ENCODE peak calls at places on chromosomes 4 and X, in nine cellular contexts. One of them, this sample, is unnamed.
A peak's percentile ranks its signal among the peaks of the same experiment; 100 is the strongest.

GRCh38 chr4:76772498-76773106 is 125.3 kb downstream of the SOWAHB start:
- DNase-seq in esophagus squamous epithelium: no peak
- DNase-seq in sigmoid colon: no peak
- DNase-seq in tibial artery: no peak
- DNase-seq in Peyer's patch: no peak
- DNase-seq in right atrium auricular region: no peak
- DNase-seq in K562: peak; percentile 49
- DNase-seq in PC-9: no peak
- DNase-seq in endodermal cell: no peak
- DNase-seq in this sample: no peak

GRCh38 chr4:91471280-91471679 is 832.5 kb upstream of the GRID2 start:
- DNase-seq in Peyer's patch: no peak
- DNase-seq in PC-9: no peak
- DNase-seq in right atrium auricular region: no peak
- DNase-seq in endodermal cell: no peak
- DNase-seq in sigmoid colon: no peak
- DNase-seq in esophagus squamous epithelium: no peak
- DNase-seq in tibial artery: no peak
- DNase-seq in K562: no peak
- DNase-seq in this sample: no peak

GRCh38 chrX:35416783-35417182 is 381.4 kb upstream of the MAGEB16 start:
- DNase-seq in tibial artery: no peak
- DNase-seq in sigmoid colon: no peak
- DNase-seq in right atrium auricular region: no peak
- DNase-seq in endodermal cell: no peak
- DNase-seq in PC-9: no peak
- DNase-seq in Peyer's patch: no peak
- DNase-seq in esophagus squamous epithelium: no peak
- DNase-seq in K562: no peak
- DNase-seq in this sample: no peak

GRCh38 chrX:2552621-2553297 is 52.0 kb upstream of the DHRSX start:
- DNase-seq in endodermal cell: no peak
- DNase-seq in K562: no peak
- DNase-seq in sigmoid colon: no peak
- DNase-seq in PC-9: no peak
- DNase-seq in esophagus squamous epithelium: no peak
- DNase-seq in right atrium auricular region: no peak
- DNase-seq in tibial artery: no peak
- DNase-seq in Peyer's patch: no peak
- DNase-seq in this sample: peak; percentile 61

GRCh38 chrX:67544281-67544680 is 460 bp downstream of the AR start:
- DNase-seq in endodermal cell: no peak
- DNase-seq in PC-9: no peak
- DNase-seq in sigmoid colon: peak; percentile 65
- DNase-seq in right atrium auricular region: no peak
- DNase-seq in tibial artery: peak; percentile 22
- DNase-seq in K562: no peak
- DNase-seq in Peyer's patch: no peak
- DNase-seq in esophagus squamous epithelium: no peak
- DNase-seq in this sample: no peak

GRCh38 chrX:106612403-106612789 is 618 bp downstream of the RADX start:
- DNase-seq in esophagus squamous epithelium: no peak
- DNase-seq in right atrium auricular region: no peak
- DNase-seq in sigmoid colon: no peak
- DNase-seq in endodermal cell: no peak
- DNase-seq in PC-9: no peak
- DNase-seq in tibial artery: no peak
- DNase-seq in K562: no peak
- DNase-seq in Peyer's patch: no peak
- DNase-seq in this sample: no peak

GRCh38 chr4:39614487-39615162 is 24.0 kb downstream of the SMIM14 start:
- DNase-seq in esophagus squamous epithelium: no peak
- DNase-seq in endodermal cell: no peak
- DNase-seq in sigmoid colon: no peak
- DNase-seq in K562: no peak
- DNase-seq in Peyer's patch: no peak
- DNase-seq in PC-9: peak; percentile 60
- DNase-seq in tibial artery: no peak
- DNase-seq in right atrium auricular region: no peak
- DNase-seq in this sample: no peak

GRCh38 chr4:14856076-14856926 is 146.0 kb upstream of the CPEB2 start:
- DNase-seq in endodermal cell: peak; percentile 61
- DNase-seq in esophagus squamous epithelium: peak; percentile 12
- DNase-seq in tibial artery: peak; percentile 82
- DNase-seq in PC-9: peak; percentile 94
- DNase-seq in Peyer's patch: no peak
- DNase-seq in sigmoid colon: peak; percentile 87
- DNase-seq in right atrium auricular region: peak; percentile 65
- DNase-seq in K562: peak; percentile 89
- DNase-seq in this sample: peak; percentile 97

GRCh38 chr4:41882622-41883347 is 52.4 kb upstream of the TMEM33 start:
- DNase-seq in endodermal cell: peak; percentile 80
- DNase-seq in right atrium auricular region: no peak
- DNase-seq in esophagus squamous epithelium: no peak
- DNase-seq in K562: peak; percentile 54
- DNase-seq in tibial artery: no peak
- DNase-seq in PC-9: no peak
- DNase-seq in sigmoid colon: no peak
- DNase-seq in Peyer's patch: no peak
- DNase-seq in this sample: no peak

GRCh38 chr4:152937535-152938236 is 1.6 kb downstream of the FHDC1 start:
- DNase-seq in right atrium auricular region: no peak
- DNase-seq in PC-9: no peak
- DNase-seq in tibial artery: no peak
- DNase-seq in sigmoid colon: no peak
- DNase-seq in K562: peak; percentile 75
- DNase-seq in esophagus squamous epithelium: no peak
- DNase-seq in endodermal cell: peak; percentile 72
- DNase-seq in Peyer's patch: no peak
- DNase-seq in this sample: no peak

GRCh38 chrX:45803383-45803921 is 602.8 kb upstream of the DIPK2B start:
- DNase-seq in sigmoid colon: no peak
- DNase-seq in tibial artery: no peak
- DNase-seq in K562: no peak
- DNase-seq in Peyer's patch: no peak
- DNase-seq in esophagus squamous epithelium: no peak
- DNase-seq in right atrium auricular region: no peak
- DNase-seq in endodermal cell: no peak
- DNase-seq in PC-9: peak; percentile 78
- DNase-seq in this sample: peak; percentile 48

GRCh38 chrX:45806410-45807121 is 605.9 kb upstream of the DIPK2B start:
- DNase-seq in right atrium auricular region: no peak
- DNase-seq in sigmoid colon: no peak
- DNase-seq in esophagus squamous epithelium: no peak
- DNase-seq in endodermal cell: no peak
- DNase-seq in tibial artery: no peak
- DNase-seq in K562: no peak
- DNase-seq in PC-9: no peak
- DNase-seq in Peyer's patch: peak; percentile 33
- DNase-seq in this sample: peak; percentile 65

GRCh38 chrX:45811307-45811706 is 610.6 kb upstream of the DIPK2B start:
- DNase-seq in right atrium auricular region: no peak
- DNase-seq in PC-9: no peak
- DNase-seq in endodermal cell: no peak
- DNase-seq in Peyer's patch: no peak
- DNase-seq in K562: no peak
- DNase-seq in sigmoid colon: no peak
- DNase-seq in tibial artery: no peak
- DNase-seq in esophagus squamous epithelium: no peak
- DNase-seq in this sample: no peak

DNA sequence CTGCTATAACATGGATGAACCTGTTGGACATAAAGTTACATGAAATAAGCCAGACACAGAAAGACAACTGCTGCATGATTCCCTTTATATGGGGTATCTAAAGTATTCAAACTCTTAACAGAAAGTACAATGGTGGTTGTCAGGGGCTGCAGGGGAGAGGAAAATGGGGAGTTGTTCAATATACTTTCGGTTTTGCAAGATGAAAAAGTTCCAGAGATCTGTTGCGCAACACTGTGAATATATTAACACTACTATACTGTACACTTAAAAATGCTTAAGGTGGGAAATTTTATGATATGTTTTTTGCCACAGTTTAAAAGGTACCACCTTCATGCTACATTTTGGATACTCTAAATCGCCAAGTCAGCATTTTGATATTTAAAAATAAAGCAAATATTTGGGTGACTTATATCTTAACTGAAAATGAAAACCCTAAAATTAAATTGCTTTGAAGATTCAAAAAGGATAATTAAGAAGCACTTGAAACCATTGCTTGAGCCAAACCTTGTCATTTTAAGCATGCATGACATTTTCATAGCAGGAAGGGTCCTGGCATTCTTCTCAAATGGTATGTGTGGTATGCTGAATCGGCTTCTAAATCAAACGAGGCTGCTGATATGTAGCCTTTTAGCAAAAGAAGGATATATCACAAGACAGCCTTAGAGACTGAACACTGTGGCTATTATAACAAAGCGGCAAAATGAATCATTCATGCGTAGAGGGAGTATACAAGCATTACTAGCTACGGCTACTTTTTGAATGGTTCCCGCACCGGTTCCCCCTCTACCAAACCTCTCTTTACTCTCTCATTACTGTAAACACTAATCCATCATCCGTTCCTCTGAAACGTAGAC is 607.1 kb upstream of the DIPK2B start:
- DNase-seq in K562: no peak
- DNase-seq in PC-9: no peak
- DNase-seq in sigmoid colon: no peak
- DNase-seq in endodermal cell: no peak
- DNase-seq in Peyer's patch: no peak
- DNase-seq in right atrium auricular region: no peak
- DNase-seq in esophagus squamous epithelium: no peak
- DNase-seq in tibial artery: no peak
- DNase-seq in this sample: no peak
- H3K4me3 ChIP-seq in K562: no peak overlapping the region
- H3K4me3 ChIP-seq in PC-9: no peak overlapping the region
- H3K4me3 ChIP-seq in sigmoid colon: peak overlapping the region; percentile 37
- H3K4me3 ChIP-seq in endodermal cell: no peak overlapping the region
- H3K4me3 ChIP-seq in Peyer's patch: no peak overlapping the region
- H3K4me3 ChIP-seq in right atrium auricular region: no peak overlapping the region
- H3K4me3 ChIP-seq in esophagus squamous epithelium: no peak overlapping the region
- H3K4me3 ChIP-seq in tibial artery: peak overlapping the region; percentile 10
- H3K4me3 ChIP-seq in this sample: no peak overlapping the region

DNA sequence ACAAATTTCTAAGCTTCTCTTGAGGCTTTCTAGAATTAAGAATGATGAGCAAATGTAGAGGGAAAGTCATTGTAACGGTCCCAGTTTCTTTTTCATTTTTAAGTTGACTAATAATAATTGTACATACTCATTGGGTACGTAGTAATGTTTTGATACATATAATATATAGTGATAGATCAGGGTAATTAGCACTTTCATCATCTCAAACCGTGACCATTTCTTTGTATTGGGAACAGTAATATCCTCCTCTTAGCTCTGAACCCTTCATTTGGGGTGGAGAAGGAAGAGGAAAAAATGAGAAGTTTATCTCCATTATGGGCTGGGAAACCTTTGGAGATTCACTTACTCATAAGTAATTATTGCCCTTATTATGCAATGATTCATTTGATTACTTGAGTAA is 39.0 kb upstream of the GBA3 start:
- DNase-seq in right atrium auricular region: no peak
- DNase-seq in Peyer's patch: no peak
- DNase-seq in K562: no peak
- DNase-seq in tibial artery: no peak
- DNase-seq in sigmoid colon: no peak
- DNase-seq in endodermal cell: no peak
- DNase-seq in PC-9: no peak
- DNase-seq in esophagus squamous epithelium: no peak
- DNase-seq in this sample: no peak
- TF ChIP-seq CTCF in right atrium auricular region: no peak
- TF ChIP-seq CTCF in Peyer's patch: no peak
- TF ChIP-seq CTCF in K562: no peak
- TF ChIP-seq CTCF in tibial artery: no peak
- TF ChIP-seq CTCF in sigmoid colon: no peak
- TF ChIP-seq CTCF in endodermal cell: no peak
- TF ChIP-seq CTCF in PC-9: no peak
- TF ChIP-seq CTCF in esophagus squamous epithelium: no peak
- TF ChIP-seq CTCF in this sample: no peak

DNA sequence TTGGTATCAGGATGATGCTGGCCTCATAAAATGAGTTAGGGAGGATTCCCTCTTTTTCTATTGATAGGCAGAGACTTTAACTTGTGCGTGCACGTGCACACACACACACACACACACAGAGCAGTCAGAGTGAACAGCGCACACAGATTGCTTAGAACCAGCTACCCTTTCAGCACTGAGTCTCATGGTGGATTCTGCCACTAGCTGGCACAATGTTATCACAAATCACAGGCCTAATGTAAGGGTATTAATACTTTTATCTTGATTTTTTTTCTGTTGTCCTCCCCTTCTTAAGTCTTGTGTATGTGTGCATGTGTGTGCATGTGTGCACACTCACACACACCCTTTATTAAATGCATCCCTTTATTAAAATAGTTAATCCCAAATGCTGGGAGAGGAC is 53.2 kb downstream of the HADH start:
- DNase-seq in esophagus squamous epithelium: no peak
- DNase-seq in tibial artery: no peak
- DNase-seq in Peyer's patch: no peak
- DNase-seq in sigmoid colon: no peak
- DNase-seq in PC-9: no peak
- DNase-seq in K562: no peak
- DNase-seq in endodermal cell: no peak
- DNase-seq in right atrium auricular region: no peak
- DNase-seq in this sample: no peak
- H3K4me3 ChIP-seq in esophagus squamous epithelium: no peak overlapping the region
- H3K4me3 ChIP-seq in tibial artery: no peak overlapping the region
- H3K4me3 ChIP-seq in Peyer's patch: no peak overlapping the region
- H3K4me3 ChIP-seq in sigmoid colon: no peak overlapping the region
- H3K4me3 ChIP-seq in PC-9: no peak overlapping the region
- H3K4me3 ChIP-seq in K562: no peak overlapping the region
- H3K4me3 ChIP-seq in endodermal cell: no peak overlapping the region
- H3K4me3 ChIP-seq in right atrium auricular region: no peak overlapping the region
- H3K4me3 ChIP-seq in this sample: no peak overlapping the region

GRCh38 chrX:55159556-55159955 is 60.6 kb upstream of the PAGE5 start:
- DNase-seq in tibial artery: no peak
- DNase-seq in K562: no peak
- DNase-seq in PC-9: peak; percentile 65
- DNase-seq in esophagus squamous epithelium: no peak
- DNase-seq in endodermal cell: no peak
- DNase-seq in Peyer's patch: no peak
- DNase-seq in sigmoid colon: no peak
- DNase-seq in right atrium auricular region: no peak
- DNase-seq in this sample: no peak

GRCh38 chrX:55160685-55161552 is 59.2 kb upstream of the PAGE5 start:
- DNase-seq in tibial artery: peak; percentile 88
- DNase-seq in endodermal cell: peak; percentile 93
- DNase-seq in PC-9: peak; percentile 79
- DNase-seq in Peyer's patch: peak; percentile 92
- DNase-seq in esophagus squamous epithelium: peak; percentile 30
- DNase-seq in sigmoid colon: peak; percentile 95
- DNase-seq in right atrium auricular region: peak; percentile 86
- DNase-seq in K562: peak; percentile 88
- DNase-seq in this sample: peak; percentile 65

GRCh38 chrX:55163171-55163570 is 57.0 kb upstream of the PAGE5 start:
- DNase-seq in endodermal cell: no peak
- DNase-seq in esophagus squamous epithelium: no peak
- DNase-seq in PC-9: no peak
- DNase-seq in Peyer's patch: no peak
- DNase-seq in sigmoid colon: no peak
- DNase-seq in right atrium auricular region: no peak
- DNase-seq in tibial artery: no peak
- DNase-seq in K562: no peak
- DNase-seq in this sample: no peak

GRCh38 chrX:55167124-55167523 is 53.0 kb upstream of the PAGE5 start:
- DNase-seq in endodermal cell: no peak
- DNase-seq in right atrium auricular region: no peak
- DNase-seq in tibial artery: no peak
- DNase-seq in sigmoid colon: no peak
- DNase-seq in PC-9: peak; percentile 55
- DNase-seq in K562: no peak
- DNase-seq in Peyer's patch: no peak
- DNase-seq in esophagus squamous epithelium: no peak
- DNase-seq in this sample: no peak

GRCh38 chrX:55161581-55161980 is 58.6 kb upstream of the PAGE5 start:
- DNase-seq in endodermal cell: peak; percentile 56
- DNase-seq in esophagus squamous epithelium: no peak
- DNase-seq in PC-9: no peak
- DNase-seq in Peyer's patch: no peak
- DNase-seq in sigmoid colon: no peak
- DNase-seq in K562: no peak
- DNase-seq in right atrium auricular region: no peak
- DNase-seq in tibial artery: no peak
- DNase-seq in this sample: no peak
- TF ChIP-seq CTCF in endodermal cell: no peak
- TF ChIP-seq CTCF in esophagus squamous epithelium: no peak
- TF ChIP-seq CTCF in PC-9: no peak
- TF ChIP-seq CTCF in Peyer's patch: no peak
- TF ChIP-seq CTCF in sigmoid colon: no peak
- TF ChIP-seq CTCF in K562: no peak
- TF ChIP-seq CTCF in right atrium auricular region: no peak
- TF ChIP-seq CTCF in tibial artery: no peak
- TF ChIP-seq CTCF in this sample: no peak

This sample was measured in HFF-Myc.